ENCODE peak calls at places on chromosomes 3 and 15, in seven cellular contexts. D is right atrium auricular region, M is mesothelial cell of epicardium, L is WERI-Rb-1, I is nephron progenitor cell, K is PC-3, V is endothelial cell. P is an unnamed sample.

GRCh38 chr3:146581877-146582508 is 23.2 kb downstream of the PLSCR5 start:
- DNase-seq in D (no peak), M (no peak), L (no peak), I (no peak), K (no peak), V (no peak), P (no peak)

GRCh38 chr15:89360294-89360971 is 25.8 kb upstream of the POLG start:
- DNase-seq in D (no peak), M (no peak), L (no peak), I (no peak), K (no peak), V (no peak), P (no peak)

GRCh38 chr3:192817053-192817452 is 89.7 kb upstream of the FGF12 start:
- DNase-seq in D (no peak), M (no peak), L (no peak), I (no peak), K (peak; percentile 58), V (no peak), P (no peak)

GRCh38 chr15:43215961-43216360 is 4.9 kb downstream of the EPB42 start:
- DNase-seq in D (no peak), M (no peak), L (no peak), I (no peak), K (peak; percentile 83), V (no peak), P (no peak)

GRCh38 chr15:87528873-87529272 is 727.7 kb downstream of the NTRK3 start:
- DNase-seq in D (no peak), M (no peak), L (no peak), I (no peak), K (peak; percentile 51), V (no peak), P (no peak)

GRCh38 chr3:174365796-174366195 is 493.3 kb upstream of the NAALADL2 start:
- DNase-seq in D (no peak), M (no peak), L (no peak), I (no peak), K (no peak), V (no peak), P (no peak)

GRCh38 chr15:49235446-49236207 is 65.6 kb downstream of the GALK2 start:
- DNase-seq in D (no peak), M (no peak), L (peak; percentile 55), I (peak; percentile 54), K (peak; percentile 60), V (peak; percentile 64), P (no peak)

GRCh38 chr3:176147251-176147650 is 1050.0 kb downstream of the TBL1XR1 start:
- DNase-seq in D (no peak), M (no peak), L (no peak), I (no peak), K (peak; percentile 13), V (no peak), P (no peak)

DNA sequence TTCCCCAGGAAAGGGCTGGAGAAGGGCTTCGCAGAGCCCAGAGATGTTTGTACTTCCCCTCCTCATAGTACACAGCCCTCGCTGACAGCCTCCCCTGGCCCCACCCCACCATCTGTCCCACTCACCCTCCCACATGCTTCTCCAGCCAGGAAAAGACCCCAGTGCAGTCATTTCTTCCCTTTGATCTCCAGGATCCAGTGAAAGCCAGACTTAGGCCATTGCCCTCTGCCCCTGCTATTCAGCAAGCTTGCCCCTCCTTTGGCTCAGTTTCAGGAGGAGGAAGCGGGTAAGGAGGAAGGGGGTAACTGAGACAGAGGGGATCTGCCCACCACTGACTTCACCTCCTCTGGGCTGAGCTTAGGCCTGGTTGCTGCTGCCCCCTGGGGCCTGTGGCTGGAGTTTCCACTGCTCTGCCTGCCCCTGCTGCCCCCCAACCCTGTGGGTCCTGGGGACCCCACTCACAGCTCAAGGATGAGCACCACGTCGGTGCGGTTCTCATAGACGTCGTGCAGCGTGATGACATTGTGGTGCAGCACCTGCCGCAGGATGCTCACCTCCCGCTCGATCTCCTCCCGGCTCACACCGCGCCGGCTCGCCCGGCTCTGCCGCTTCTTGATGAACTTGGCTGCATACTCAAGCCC is 63.1 kb downstream of the DAPK2 start:
- DNase-seq in D (peak; percentile 43), M (no peak), L (peak; percentile 84), I (peak; percentile 42), K (no peak), V (no peak), P (no peak)
- TF ChIP-seq CTCF in D (peak; percentile 35), M (no peak), L (peak; percentile 89), I (no peak), K (peak; percentile 35), V (no peak), P (no peak)

DNA sequence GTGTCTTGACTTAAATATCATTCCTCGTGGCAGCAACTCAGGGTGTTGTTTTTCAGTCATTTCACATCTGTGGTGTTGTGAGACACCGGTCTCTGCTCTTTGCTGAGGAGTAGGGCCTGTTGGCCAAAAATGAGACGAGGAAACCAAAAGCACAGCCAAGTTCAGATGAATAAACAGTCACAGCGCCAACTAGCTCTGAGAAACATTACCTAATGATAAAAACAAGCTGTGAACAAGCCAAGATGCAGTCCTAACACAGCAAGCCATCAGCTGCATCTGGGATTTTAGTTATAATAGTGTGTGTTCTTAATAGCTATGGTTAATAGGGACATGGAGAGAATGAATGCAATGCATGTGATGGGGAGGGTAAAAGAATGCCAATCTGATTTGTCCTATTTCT is 843.4 kb upstream of the DPPA4 start:
- DNase-seq in D (peak; percentile 60), M (no peak), L (no peak), I (no peak), K (no peak), V (no peak), P (no peak)
- TF ChIP-seq CTCF in D (peak; percentile 26), M (no peak), L (no peak), I (no peak), K (peak; percentile 22), V (no peak), P (no peak)

DNA sequence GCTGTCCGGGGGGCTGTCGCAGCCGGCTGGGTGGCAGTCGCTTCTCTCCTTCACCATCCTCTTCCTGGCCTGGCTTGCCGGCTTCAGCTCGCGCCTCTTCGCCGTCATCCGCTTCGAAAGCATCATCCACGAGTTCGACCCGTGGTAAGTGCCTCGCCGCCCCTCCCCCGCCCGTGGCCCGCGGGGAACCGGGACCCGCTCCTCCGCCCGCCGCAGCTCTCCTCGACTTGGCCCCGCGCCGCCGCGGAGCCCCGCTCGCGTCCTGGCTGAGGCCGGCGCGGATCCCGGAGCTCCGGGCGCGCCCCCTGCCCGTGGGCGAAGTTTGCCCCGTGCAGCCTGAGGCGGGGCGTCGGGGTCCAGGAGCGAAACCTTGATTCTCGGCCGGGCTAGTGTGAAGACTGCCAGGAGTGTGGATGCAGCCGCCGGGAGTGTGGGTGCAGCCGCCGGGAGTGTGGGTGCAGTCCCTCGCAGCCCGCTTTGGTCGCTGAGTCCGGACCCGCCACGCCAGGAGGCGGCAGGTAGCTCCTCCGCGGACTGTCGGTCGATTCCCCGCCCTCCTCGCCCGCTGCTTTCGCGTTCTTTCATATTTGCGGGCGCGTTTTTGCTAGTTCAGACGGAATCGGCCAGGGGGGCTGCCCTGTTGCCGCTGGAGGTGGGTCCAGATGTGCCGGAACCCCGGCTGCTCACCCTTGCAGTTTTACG is 595 bp downstream of the STT3B start:
- DNase-seq in D (no peak), M (peak; percentile 36), L (peak; percentile 38), I (peak; percentile 68), K (peak; percentile 30), V (peak; percentile 48), P (no peak)
- TF ChIP-seq CTCF in D (peak; percentile 41), M (no peak), L (peak; percentile 12), I (no peak), K (peak; percentile 33), V (no peak), P (no peak)

DNA sequence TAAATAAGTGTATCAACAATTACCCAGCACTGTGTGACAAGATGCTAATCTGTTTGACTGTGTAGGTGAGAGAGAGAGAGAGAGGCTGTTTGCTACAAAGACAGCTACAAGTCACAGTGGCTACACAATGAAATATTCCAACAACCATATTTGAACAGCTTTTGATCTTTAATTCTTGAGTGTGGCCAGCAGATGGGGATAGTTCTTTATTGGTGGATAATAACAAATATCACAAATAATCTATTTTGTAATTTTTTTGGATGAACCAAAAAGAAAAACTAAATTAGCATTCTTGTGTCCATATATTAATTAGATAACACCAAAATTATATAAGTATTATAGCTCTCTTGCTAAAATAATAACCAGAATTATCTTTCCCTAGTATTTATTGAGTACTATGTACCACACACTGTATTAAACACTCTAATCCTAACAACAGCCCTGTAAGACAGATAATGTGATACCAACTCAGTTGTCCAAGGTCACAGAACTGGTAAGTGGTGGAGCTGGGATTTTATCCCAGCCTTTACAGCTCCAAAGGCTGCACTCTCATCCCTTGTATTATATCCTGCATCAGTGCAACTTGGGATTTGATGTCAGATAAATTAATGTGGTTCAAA is 61.9 kb upstream of the C3orf80 start:
- DNase-seq in D (no peak), M (no peak), L (no peak), I (no peak), K (peak; percentile 46), V (no peak), P (no peak)
- TF ChIP-seq CTCF in D (peak; percentile 68), M (peak; percentile 37), L (no peak), I (peak; percentile 35), K (peak; percentile 78), V (peak; percentile 36), P (peak; percentile 44)

GRCh38 chr3:179837374-179837773 is 184.5 kb downstream of the USP13 start:
- DNase-seq in D (no peak), M (no peak), L (no peak), I (no peak), K (no peak), V (no peak), P (no peak)
- TF ChIP-seq CTCF in D (no peak), M (no peak), L (no peak), I (no peak), K (no peak), V (no peak), P (no peak)

GRCh38 chr3:105365171-105365535 is 1.6 kb upstream of the ALCAM start:
- DNase-seq in D (no peak), M (no peak), L (no peak), I (no peak), K (peak; percentile 74), V (no peak), P (no peak)

GRCh38 chr3:105367063-105367405 is 325 bp downstream of the ALCAM start:
- DNase-seq in D (no peak), M (no peak), L (peak; percentile 31), I (peak; percentile 39), K (peak; percentile 33), V (peak; percentile 36), P (no peak)

GRCh38 chr3:105365536-105366301 is 990 bp upstream of the ALCAM start:
- DNase-seq in D (no peak), M (no peak), L (peak; percentile 22), I (peak; percentile 12), K (no peak), V (no peak), P (no peak)

GRCh38 chr3:105367406-105368213 is 901 bp downstream of the ALCAM start:
- DNase-seq in D (peak; percentile 77), M (no peak), L (peak; percentile 50), I (peak; percentile 47), K (peak; percentile 72), V (peak; percentile 39), P (no peak)

DNA sequence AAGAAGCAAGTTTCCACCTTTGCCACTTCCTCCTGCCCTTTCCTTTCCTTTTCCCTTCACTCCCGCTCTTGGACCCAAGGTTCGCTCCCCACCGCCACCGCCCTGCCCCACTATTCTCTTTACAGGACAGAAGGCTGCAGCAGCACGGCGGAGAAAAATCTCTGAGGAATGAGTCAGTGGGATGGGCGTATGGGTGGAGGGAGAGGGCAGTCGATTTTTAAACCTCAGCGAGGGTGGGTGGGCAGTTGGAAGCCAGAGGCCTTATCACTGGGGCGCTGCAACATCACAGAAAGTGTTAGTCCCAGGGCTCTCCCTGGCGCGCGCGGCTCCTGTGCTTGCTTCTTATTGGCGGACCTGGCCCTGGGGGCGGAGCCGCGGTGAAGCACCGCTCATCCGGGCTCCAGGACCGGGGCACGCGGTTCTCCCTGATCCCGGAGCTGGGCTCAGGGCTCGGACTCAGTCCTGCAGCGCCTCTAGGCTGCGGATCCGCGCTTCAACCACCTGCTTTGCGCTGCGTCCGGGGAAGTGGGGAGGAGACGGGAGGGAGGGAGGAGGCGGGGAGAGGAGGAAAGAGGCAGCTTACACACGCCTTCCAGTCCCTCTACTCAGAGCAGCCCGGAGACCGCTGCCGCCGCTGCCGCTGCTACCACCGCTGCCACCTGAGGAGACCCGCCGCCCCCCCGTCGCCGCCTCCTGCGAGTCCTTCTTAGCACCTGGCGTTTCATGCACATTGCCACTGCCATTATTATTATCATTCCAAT is at the start of gene ALCAM:
- DNase-seq in D (peak; percentile 92), M (peak; percentile 84), L (peak; percentile 97), I (peak; percentile 91), K (peak; percentile 99), V (peak; percentile 91), P (peak; percentile 86)
- TF ChIP-seq CTCF in D (peak; percentile 72), M (no peak), L (peak; percentile 72), I (no peak), K (peak; percentile 76), V (no peak), P (peak; percentile 56)